ENCODE peak calls at places on chromosomes 4 and X, in six cellular contexts. One of them, this sample, is unnamed.

GRCh38 chrX:48713847-48714246 is 17.3 kb downstream of the SUV39H1 start:
- DNase-seq in HFF-Myc: no peak
- DNase-seq in dorsolateral prefrontal cortex: no peak
- DNase-seq in BE2C: no peak
- DNase-seq in endodermal cell: no peak
- DNase-seq in mucosa of descending colon: no peak
- DNase-seq in this sample: no peak

GRCh38 chr4:169311643-169312365 is 41.0 kb upstream of the SH3RF1 start:
- DNase-seq in HFF-Myc: peak; percentile 19
- DNase-seq in dorsolateral prefrontal cortex: no peak
- DNase-seq in BE2C: peak; percentile 84
- DNase-seq in endodermal cell: peak; percentile 83
- DNase-seq in mucosa of descending colon: no peak
- DNase-seq in this sample: peak; percentile 53

GRCh38 chrX:74535633-74536141 is 78.7 kb downstream of the RLIM start:
- DNase-seq in HFF-Myc: no peak
- DNase-seq in dorsolateral prefrontal cortex: peak; percentile 33
- DNase-seq in BE2C: peak; percentile 6
- DNase-seq in endodermal cell: peak; percentile 75
- DNase-seq in mucosa of descending colon: peak; percentile 80
- DNase-seq in this sample: peak; percentile 59

GRCh38 chr4:95898226-95898625 is 58.3 kb downstream of the PDHA2 start:
- DNase-seq in HFF-Myc: no peak
- DNase-seq in dorsolateral prefrontal cortex: no peak
- DNase-seq in BE2C: no peak
- DNase-seq in endodermal cell: no peak
- DNase-seq in mucosa of descending colon: no peak
- DNase-seq in this sample: no peak

GRCh38 chr4:123017636-123018390 is 95.4 kb upstream of the NUDT6 start:
- DNase-seq in HFF-Myc: no peak
- DNase-seq in dorsolateral prefrontal cortex: no peak
- DNase-seq in BE2C: no peak
- DNase-seq in endodermal cell: no peak
- DNase-seq in mucosa of descending colon: no peak
- DNase-seq in this sample: peak; percentile 84

GRCh38 chrX:24371391-24371972 is 11.0 kb downstream of the SUPT20HL1 start:
- DNase-seq in HFF-Myc: peak; percentile 15
- DNase-seq in dorsolateral prefrontal cortex: peak; percentile 38
- DNase-seq in BE2C: peak; percentile 70
- DNase-seq in endodermal cell: peak; percentile 94
- DNase-seq in mucosa of descending colon: peak; percentile 31
- DNase-seq in this sample: peak; percentile 38

GRCh38 chr4:54767376-54767775 is 109.6 kb downstream of the KIT start:
- DNase-seq in HFF-Myc: no peak
- DNase-seq in dorsolateral prefrontal cortex: no peak
- DNase-seq in BE2C: no peak
- DNase-seq in endodermal cell: no peak
- DNase-seq in mucosa of descending colon: no peak
- DNase-seq in this sample: peak; percentile 84

GRCh38 chr4:174550541-174550940 is 28.3 kb upstream of the HPGD start:
- DNase-seq in HFF-Myc: no peak
- DNase-seq in dorsolateral prefrontal cortex: no peak
- DNase-seq in BE2C: no peak
- DNase-seq in endodermal cell: no peak
- DNase-seq in mucosa of descending colon: no peak
- DNase-seq in this sample: no peak

GRCh38 chr4:1855334-1856070 is 454 bp downstream of the LETM1 start:
- DNase-seq in HFF-Myc: no peak
- DNase-seq in dorsolateral prefrontal cortex: no peak
- DNase-seq in BE2C: no peak
- DNase-seq in endodermal cell: peak; percentile 59
- DNase-seq in mucosa of descending colon: peak; percentile 72
- DNase-seq in this sample: no peak

GRCh38 chr4:125522992-125523391 is 208.2 kb downstream of the FAT4 start:
- DNase-seq in HFF-Myc: no peak
- DNase-seq in dorsolateral prefrontal cortex: no peak
- DNase-seq in BE2C: peak; percentile 16
- DNase-seq in endodermal cell: peak; percentile 63
- DNase-seq in mucosa of descending colon: no peak
- DNase-seq in this sample: no peak

GRCh38 chr4:94577136-94577535 is 125.4 kb downstream of the PDLIM5 start:
- DNase-seq in HFF-Myc: no peak
- DNase-seq in dorsolateral prefrontal cortex: peak; percentile 68
- DNase-seq in BE2C: peak; percentile 69
- DNase-seq in endodermal cell: peak; percentile 82
- DNase-seq in mucosa of descending colon: no peak
- DNase-seq in this sample: peak; percentile 74

GRCh38 chr4:185004562-185005208 is 13.6 kb upstream of the HELT start:
- DNase-seq in HFF-Myc: no peak
- DNase-seq in dorsolateral prefrontal cortex: no peak
- DNase-seq in BE2C: peak; percentile 26
- DNase-seq in endodermal cell: peak; percentile 83
- DNase-seq in mucosa of descending colon: peak; percentile 42
- DNase-seq in this sample: no peak

GRCh38 chr4:102817021-102817605 is 10.2 kb downstream of the UBE2D3 start:
- DNase-seq in HFF-Myc: no peak
- DNase-seq in dorsolateral prefrontal cortex: no peak
- DNase-seq in BE2C: no peak
- DNase-seq in endodermal cell: no peak
- DNase-seq in mucosa of descending colon: no peak
- DNase-seq in this sample: no peak

GRCh38 chr4:135492439-135492838 is 1290.8 kb upstream of the PABPC4L start:
- DNase-seq in HFF-Myc: no peak
- DNase-seq in dorsolateral prefrontal cortex: no peak
- DNase-seq in BE2C: peak; percentile 15
- DNase-seq in endodermal cell: no peak
- DNase-seq in mucosa of descending colon: no peak
- DNase-seq in this sample: no peak

GRCh38 chr4:187993827-187994226 is 1.7 kb upstream of the ZFP42 start:
- DNase-seq in HFF-Myc: no peak
- DNase-seq in dorsolateral prefrontal cortex: no peak
- DNase-seq in BE2C: no peak
- DNase-seq in endodermal cell: peak; percentile 88
- DNase-seq in mucosa of descending colon: no peak
- DNase-seq in this sample: no peak

GRCh38 chrX:132058975-132059374 is 35.9 kb downstream of the STK26 start:
- DNase-seq in HFF-Myc: no peak
- DNase-seq in dorsolateral prefrontal cortex: no peak
- DNase-seq in BE2C: no peak
- DNase-seq in endodermal cell: no peak
- DNase-seq in mucosa of descending colon: no peak
- DNase-seq in this sample: no peak

GRCh38 chr4:4689694-4690440 is 148.0 kb upstream of the STX18 start:
- DNase-seq in HFF-Myc: no peak
- DNase-seq in dorsolateral prefrontal cortex: no peak
- DNase-seq in BE2C: no peak
- DNase-seq in endodermal cell: no peak
- DNase-seq in mucosa of descending colon: no peak
- DNase-seq in this sample: peak; percentile 59

GRCh38 chr4:137819964-137820383 is 287.7 kb upstream of the PCDH18 start:
- DNase-seq in HFF-Myc: peak; percentile 24
- DNase-seq in dorsolateral prefrontal cortex: no peak
- DNase-seq in BE2C: peak; percentile 49
- DNase-seq in endodermal cell: peak; percentile 76
- DNase-seq in mucosa of descending colon: no peak
- DNase-seq in this sample: peak; percentile 57

GRCh38 chr4:8865681-8866310 is 5.8 kb downstream of the HMX1 start:
- DNase-seq in HFF-Myc: no peak
- DNase-seq in dorsolateral prefrontal cortex: no peak
- DNase-seq in BE2C: no peak
- DNase-seq in endodermal cell: no peak
- DNase-seq in mucosa of descending colon: no peak
- DNase-seq in this sample: no peak

GRCh38 chrX:40719218-40719617 is 16.1 kb downstream of the MED14 start:
- DNase-seq in HFF-Myc: peak; percentile 19
- DNase-seq in dorsolateral prefrontal cortex: no peak
- DNase-seq in BE2C: no peak
- DNase-seq in endodermal cell: no peak
- DNase-seq in mucosa of descending colon: no peak
- DNase-seq in this sample: peak; percentile 44

GRCh38 chr4:48791313-48791712 is 11.2 kb upstream of the FRYL start:
- DNase-seq in HFF-Myc: no peak
- DNase-seq in dorsolateral prefrontal cortex: no peak
- DNase-seq in BE2C: no peak
- DNase-seq in endodermal cell: no peak
- DNase-seq in mucosa of descending colon: no peak
- DNase-seq in this sample: no peak

GRCh38 chrX:49053223-49054072 is 5.4 kb upstream of the CCDC120 start:
- DNase-seq in HFF-Myc: no peak
- DNase-seq in dorsolateral prefrontal cortex: no peak
- DNase-seq in BE2C: peak; percentile 82
- DNase-seq in endodermal cell: peak; percentile 90
- DNase-seq in mucosa of descending colon: peak; percentile 69
- DNase-seq in this sample: peak; percentile 31

GRCh38 chr4:23036921-23037495 is 344.3 kb downstream of the GBA3 start:
- DNase-seq in HFF-Myc: no peak
- DNase-seq in dorsolateral prefrontal cortex: no peak
- DNase-seq in BE2C: no peak
- DNase-seq in endodermal cell: no peak
- DNase-seq in mucosa of descending colon: no peak
- DNase-seq in this sample: no peak

GRCh38 chrX:151098996-151099395 is 77.4 kb upstream of the GPR50 start:
- DNase-seq in HFF-Myc: no peak
- DNase-seq in dorsolateral prefrontal cortex: no peak
- DNase-seq in BE2C: no peak
- DNase-seq in endodermal cell: no peak
- DNase-seq in mucosa of descending colon: no peak
- DNase-seq in this sample: no peak

GRCh38 chr4:90025248-90025647 is 101.9 kb upstream of the CCSER1 start:
- DNase-seq in HFF-Myc: no peak
- DNase-seq in dorsolateral prefrontal cortex: no peak
- DNase-seq in BE2C: no peak
- DNase-seq in endodermal cell: no peak
- DNase-seq in mucosa of descending colon: no peak
- DNase-seq in this sample: no peak

GRCh38 chr4:90030202-90030601 is 97.0 kb upstream of the CCSER1 start:
- DNase-seq in HFF-Myc: no peak
- DNase-seq in dorsolateral prefrontal cortex: no peak
- DNase-seq in BE2C: no peak
- DNase-seq in endodermal cell: no peak
- DNase-seq in mucosa of descending colon: no peak
- DNase-seq in this sample: no peak

GRCh38 chr4:90027565-90027964 is 99.6 kb upstream of the CCSER1 start:
- DNase-seq in HFF-Myc: no peak
- DNase-seq in dorsolateral prefrontal cortex: no peak
- DNase-seq in BE2C: no peak
- DNase-seq in endodermal cell: no peak
- DNase-seq in mucosa of descending colon: no peak
- DNase-seq in this sample: no peak

GRCh38 chr4:90028460-90028859 is 98.7 kb upstream of the CCSER1 start:
- DNase-seq in HFF-Myc: no peak
- DNase-seq in dorsolateral prefrontal cortex: no peak
- DNase-seq in BE2C: no peak
- DNase-seq in endodermal cell: no peak
- DNase-seq in mucosa of descending colon: no peak
- DNase-seq in this sample: no peak

GRCh38 chr4:90030953-90031352 is 96.2 kb upstream of the CCSER1 start:
- DNase-seq in HFF-Myc: no peak
- DNase-seq in dorsolateral prefrontal cortex: no peak
- DNase-seq in BE2C: peak; percentile 22
- DNase-seq in endodermal cell: peak; percentile 57
- DNase-seq in mucosa of descending colon: no peak
- DNase-seq in this sample: no peak
- TF ChIP-seq CTCF in HFF-Myc: no peak
- TF ChIP-seq CTCF in dorsolateral prefrontal cortex: no peak
- TF ChIP-seq CTCF in BE2C: peak; percentile 61
- TF ChIP-seq CTCF in endodermal cell: peak; percentile 72
- TF ChIP-seq CTCF in mucosa of descending colon: no peak
- TF ChIP-seq CTCF in this sample: no peak

GRCh38 chrX:110002300-110003166 is at the start of gene TMEM164:
- DNase-seq in HFF-Myc: peak; percentile 30
- DNase-seq in dorsolateral prefrontal cortex: peak; percentile 70
- DNase-seq in BE2C: peak; percentile 81
- DNase-seq in endodermal cell: peak; percentile 87
- DNase-seq in mucosa of descending colon: peak; percentile 90
- DNase-seq in this sample: peak; percentile 71

GRCh38 chrX:110004970-110005369 is 2.1 kb downstream of the TMEM164 start:
- DNase-seq in HFF-Myc: no peak
- DNase-seq in dorsolateral prefrontal cortex: no peak
- DNase-seq in BE2C: no peak
- DNase-seq in endodermal cell: no peak
- DNase-seq in mucosa of descending colon: no peak
- DNase-seq in this sample: no peak

GRCh38 chrX:110003167-110004156 is 548 bp downstream of the TMEM164 start:
- DNase-seq in HFF-Myc: no peak
- DNase-seq in dorsolateral prefrontal cortex: no peak
- DNase-seq in BE2C: no peak
- DNase-seq in endodermal cell: peak; percentile 53
- DNase-seq in mucosa of descending colon: peak; percentile 47
- DNase-seq in this sample: no peak

GRCh38 chrX:110006161-110006560 is 3.2 kb downstream of the TMEM164 start:
- DNase-seq in HFF-Myc: no peak
- DNase-seq in dorsolateral prefrontal cortex: no peak
- DNase-seq in BE2C: no peak
- DNase-seq in endodermal cell: no peak
- DNase-seq in mucosa of descending colon: no peak
- DNase-seq in this sample: no peak

GRCh38 chrX:110004210-110004609 is 1.3 kb downstream of the TMEM164 start:
- DNase-seq in HFF-Myc: no peak
- DNase-seq in dorsolateral prefrontal cortex: no peak
- DNase-seq in BE2C: no peak
- DNase-seq in endodermal cell: peak; percentile 49
- DNase-seq in mucosa of descending colon: peak; percentile 83
- DNase-seq in this sample: no peak
- H3K4me3 ChIP-seq in HFF-Myc: peak overlapping the region; percentile 48
- H3K4me3 ChIP-seq in dorsolateral prefrontal cortex: no peak overlapping the region
- H3K4me3 ChIP-seq in BE2C: no peak overlapping the region
- H3K4me3 ChIP-seq in endodermal cell: no peak overlapping the region
- H3K4me3 ChIP-seq in mucosa of descending colon: no peak overlapping the region
- H3K4me3 ChIP-seq in this sample: no peak overlapping the region

GRCh38 chrX:68090266-68090665 is 343.0 kb downstream of the OPHN1 start:
- DNase-seq in HFF-Myc: no peak
- DNase-seq in dorsolateral prefrontal cortex: no peak
- DNase-seq in BE2C: no peak
- DNase-seq in endodermal cell: no peak
- DNase-seq in mucosa of descending colon: no peak
- DNase-seq in this sample: peak; percentile 8
- TF ChIP-seq CTCF in HFF-Myc: no peak
- TF ChIP-seq CTCF in dorsolateral prefrontal cortex: no peak
- TF ChIP-seq CTCF in BE2C: no peak
- TF ChIP-seq CTCF in endodermal cell: peak; percentile 38
- TF ChIP-seq CTCF in mucosa of descending colon: no peak
- TF ChIP-seq CTCF in this sample: peak; percentile 46

GRCh38 chr4:148834804-148835598 is 392.8 kb upstream of the NR3C2 start:
- DNase-seq in HFF-Myc: no peak
- DNase-seq in dorsolateral prefrontal cortex: no peak
- DNase-seq in BE2C: peak; percentile 58
- DNase-seq in endodermal cell: no peak
- DNase-seq in mucosa of descending colon: no peak
- DNase-seq in this sample: peak; percentile 70
- H3K4me3 ChIP-seq in HFF-Myc: no peak overlapping the region
- H3K4me3 ChIP-seq in dorsolateral prefrontal cortex: no peak overlapping the region
- H3K4me3 ChIP-seq in BE2C: no peak overlapping the region
- H3K4me3 ChIP-seq in endodermal cell: no peak overlapping the region
- H3K4me3 ChIP-seq in mucosa of descending colon: no peak overlapping the region
- H3K4me3 ChIP-seq in this sample: no peak overlapping the region

This sample was measured in AG10803.